ENCODE peak calls at places on chromosomes 2 and 18, in seven cellular contexts. A is ovary, D is frontal cortex, X is NCI-H1436 treated with DMSO at 0.1 percent for 48 hours, Y is GM13977, W is pancreas, M is WTC11. H is an unnamed sample.

GRCh38 chr18:23982154-23983071 is 32.1 kb upstream of the TTC39C start:
- DNase-seq in A (peak), D (no peak), X (no peak), Y (no peak), W (no peak), M (no peak), H (no peak)

GRCh38 chr2:98866033-98866432 is 70.0 kb downstream of the CRACDL start:
- DNase-seq in A (no peak), D (no peak), X (no peak), Y (peak), W (no peak), M (no peak), H (no peak)

GRCh38 chr2:42492691-42493467 is 903 bp downstream of the KCNG3 start:
- DNase-seq in A (peak), D (no peak), X (no peak), Y (no peak), W (peak), M (peak), H (no peak)

GRCh38 chr18:63207154-63207790 is 112.3 kb downstream of the BCL2 start:
- DNase-seq in A (no peak), D (no peak), X (peak), Y (peak), W (no peak), M (no peak), H (no peak)

GRCh38 chr2:234165421-234165820 is 114.9 kb downstream of the SPP2 start:
- DNase-seq in A (no peak), D (no peak), X (no peak), Y (no peak), W (no peak), M (no peak), H (no peak)

GRCh38 chr2:20194097-20194989 is 30.6 kb downstream of the SDC1 start:
- DNase-seq in A (no peak), D (no peak), X (no peak), Y (no peak), W (no peak), M (no peak), H (no peak)

GRCh38 chr18:58891753-58892152 is 27.1 kb downstream of the ZNF532 start:
- DNase-seq in A (no peak), D (no peak), X (no peak), Y (no peak), W (no peak), M (no peak), H (no peak)

GRCh38 chr2:47664817-47665216 is 118.1 kb upstream of the MSH6 start:
- DNase-seq in A (no peak), D (no peak), X (no peak), Y (no peak), W (no peak), M (peak), H (no peak)

H was measured in prostate gland.